ENCODE peak calls at places on chromosome 2, in four cellular contexts. One of them, this sample, is unnamed.

GRCh38 chr2:223247136-223247535 is 195.1 kb downstream of the KCNE4 start:
- DNase-seq in midbrain: no peak
- DNase-seq in fibroblast of lung: peak; percentile 62
- DNase-seq in GM23248: peak; percentile 64
- DNase-seq in this sample: no peak

GRCh38 chr2:235709124-235709813 is 215.4 kb downstream of the AGAP1 start:
- DNase-seq in midbrain: no peak
- DNase-seq in fibroblast of lung: peak; percentile 22
- DNase-seq in GM23248: peak; percentile 72
- DNase-seq in this sample: no peak

GRCh38 chr2:168699834-168700417 is 102.5 kb upstream of the NOSTRIN start:
- DNase-seq in midbrain: peak; percentile 39
- DNase-seq in fibroblast of lung: peak; percentile 98
- DNase-seq in GM23248: peak; percentile 23
- DNase-seq in this sample: peak; percentile 53

GRCh38 chr2:128278979-128279378 is 39.7 kb downstream of the HS6ST1 start:
- DNase-seq in midbrain: no peak
- DNase-seq in fibroblast of lung: no peak
- DNase-seq in GM23248: no peak
- DNase-seq in this sample: no peak

GRCh38 chr2:18284331-18284730 is 276.1 kb downstream of the RDH14 start:
- DNase-seq in midbrain: no peak
- DNase-seq in fibroblast of lung: no peak
- DNase-seq in GM23248: peak; percentile 47
- DNase-seq in this sample: no peak

GRCh38 chr2:233088598-233089345 is 28.6 kb downstream of the INPP5D start:
- DNase-seq in midbrain: no peak
- DNase-seq in fibroblast of lung: no peak
- DNase-seq in GM23248: no peak
- DNase-seq in this sample: no peak

GRCh38 chr2:119469131-119469530 is 37.5 kb downstream of the TMEM37 start:
- DNase-seq in midbrain: no peak
- DNase-seq in fibroblast of lung: no peak
- DNase-seq in GM23248: no peak
- DNase-seq in this sample: no peak

GRCh38 chr2:9163306-9164111 is 43.1 kb upstream of the ASAP2 start:
- DNase-seq in midbrain: no peak
- DNase-seq in fibroblast of lung: peak; percentile 59
- DNase-seq in GM23248: peak; percentile 81
- DNase-seq in this sample: no peak

GRCh38 chr2:191180712-191181111 is 29.9 kb upstream of the STAT4 start:
- DNase-seq in midbrain: no peak
- DNase-seq in fibroblast of lung: peak; percentile 67
- DNase-seq in GM23248: peak; percentile 81
- DNase-seq in this sample: no peak

GRCh38 chr2:46202987-46203386 is 94.2 kb upstream of the EPAS1 start:
- DNase-seq in midbrain: no peak
- DNase-seq in fibroblast of lung: no peak
- DNase-seq in GM23248: no peak
- DNase-seq in this sample: no peak

GRCh38 chr2:34291076-34291475 is 692.0 kb upstream of the FAM98A start:
- DNase-seq in midbrain: no peak
- DNase-seq in fibroblast of lung: no peak
- DNase-seq in GM23248: no peak
- DNase-seq in this sample: no peak

GRCh38 chr2:232028631-232029030 is 67.1 kb downstream of the DIS3L2 start:
- DNase-seq in midbrain: no peak
- DNase-seq in fibroblast of lung: peak; percentile 91
- DNase-seq in GM23248: peak; percentile 38
- DNase-seq in this sample: no peak

GRCh38 chr2:233990261-233990798 is 60.2 kb upstream of the SPP2 start:
- DNase-seq in midbrain: no peak
- DNase-seq in fibroblast of lung: no peak
- DNase-seq in GM23248: no peak
- DNase-seq in this sample: no peak

GRCh38 chr2:150686391-150686790 is 198.9 kb upstream of the RND3 start:
- DNase-seq in midbrain: no peak
- DNase-seq in fibroblast of lung: peak; percentile 29
- DNase-seq in GM23248: peak; percentile 32
- DNase-seq in this sample: no peak

GRCh38 chr2:225164406-225165048 is 122.3 kb upstream of the DOCK10 start:
- DNase-seq in midbrain: no peak
- DNase-seq in fibroblast of lung: no peak
- DNase-seq in GM23248: peak; percentile 43
- DNase-seq in this sample: no peak

GRCh38 chr2:53785378-53785777 is 1.4 kb downstream of the ASB3 start:
- DNase-seq in midbrain: no peak
- DNase-seq in fibroblast of lung: no peak
- DNase-seq in GM23248: peak; percentile 21
- DNase-seq in this sample: no peak

GRCh38 chr2:174022431-174022830 is 57.3 kb upstream of the SP3 start:
- DNase-seq in midbrain: no peak
- DNase-seq in fibroblast of lung: no peak
- DNase-seq in GM23248: no peak
- DNase-seq in this sample: no peak

GRCh38 chr2:127405252-127405605 is 13.0 kb upstream of the PROC start:
- DNase-seq in midbrain: no peak
- DNase-seq in fibroblast of lung: no peak
- DNase-seq in GM23248: no peak
- DNase-seq in this sample: no peak

GRCh38 chr2:181678033-181678586 is 2.2 kb downstream of the NEUROD1 start:
- DNase-seq in midbrain: peak; percentile 11
- DNase-seq in fibroblast of lung: peak; percentile 86
- DNase-seq in GM23248: peak; percentile 84
- DNase-seq in this sample: peak; percentile 74